ENCODE peak calls at places on chromosome 1, in five cellular contexts. C is transverse colon, R is lower leg skin, F is tibial nerve, T is psoas muscle. D is an unnamed sample.

GRCh38 chr1:213678348-213678747 is 309.4 kb upstream of the PROX1 start:
- DNase-seq in R (no peak), C (no peak), F (no peak), T (no peak), D (no peak)

GRCh38 chr1:150561830-150562367 is 12.7 kb downstream of the ADAMTSL4 start:
- DNase-seq in T (peak), F (peak), C (peak), R (peak), D (peak)

GRCh38 chr1:42146916-42147320 is 6.3 kb upstream of the GUCA2B start:
- DNase-seq in T (peak), F (peak), R (peak), C (peak), D (no peak)

GRCh38 chr1:87243573-87243972 is 85.1 kb upstream of the LMO4 start:
- DNase-seq in C (no peak), R (no peak), F (no peak), T (no peak), D (no peak)

GRCh38 chr1:114455102-114455785 is 55.8 kb downstream of the TRIM33 start:
- DNase-seq in T (no peak), C (no peak), F (no peak), R (no peak), D (no peak)

GRCh38 chr1:20234761-20235540 is 48.6 kb upstream of the PLA2G2C start:
- DNase-seq in F (no peak), R (no peak), C (no peak), T (no peak), D (no peak)

GRCh38 chr1:242208021-242208420 is 209.1 kb upstream of the MAP1LC3C start:
- DNase-seq in F (no peak), R (no peak), C (no peak), T (no peak), D (no peak)

GRCh38 chr1:13619909-13620308 is 36.3 kb downstream of the PDPN start:
- DNase-seq in T (no peak), F (no peak), C (no peak), R (no peak), D (no peak)

GRCh38 chr1:22808846-22809501 is 98.3 kb downstream of the EPHB2 start:
- DNase-seq in F (no peak), C (no peak), R (no peak), T (peak), D (no peak)

GRCh38 chr1:3837200-3837599 is 19.8 kb downstream of the CEP104 start:
- DNase-seq in C (no peak), R (no peak), T (no peak), F (no peak), D (no peak)

GRCh38 chr1:21319447-21320407 is 29.5 kb upstream of the ECE1 start:
- DNase-seq in R (no peak), F (no peak), C (no peak), T (no peak), D (no peak)

DNA sequence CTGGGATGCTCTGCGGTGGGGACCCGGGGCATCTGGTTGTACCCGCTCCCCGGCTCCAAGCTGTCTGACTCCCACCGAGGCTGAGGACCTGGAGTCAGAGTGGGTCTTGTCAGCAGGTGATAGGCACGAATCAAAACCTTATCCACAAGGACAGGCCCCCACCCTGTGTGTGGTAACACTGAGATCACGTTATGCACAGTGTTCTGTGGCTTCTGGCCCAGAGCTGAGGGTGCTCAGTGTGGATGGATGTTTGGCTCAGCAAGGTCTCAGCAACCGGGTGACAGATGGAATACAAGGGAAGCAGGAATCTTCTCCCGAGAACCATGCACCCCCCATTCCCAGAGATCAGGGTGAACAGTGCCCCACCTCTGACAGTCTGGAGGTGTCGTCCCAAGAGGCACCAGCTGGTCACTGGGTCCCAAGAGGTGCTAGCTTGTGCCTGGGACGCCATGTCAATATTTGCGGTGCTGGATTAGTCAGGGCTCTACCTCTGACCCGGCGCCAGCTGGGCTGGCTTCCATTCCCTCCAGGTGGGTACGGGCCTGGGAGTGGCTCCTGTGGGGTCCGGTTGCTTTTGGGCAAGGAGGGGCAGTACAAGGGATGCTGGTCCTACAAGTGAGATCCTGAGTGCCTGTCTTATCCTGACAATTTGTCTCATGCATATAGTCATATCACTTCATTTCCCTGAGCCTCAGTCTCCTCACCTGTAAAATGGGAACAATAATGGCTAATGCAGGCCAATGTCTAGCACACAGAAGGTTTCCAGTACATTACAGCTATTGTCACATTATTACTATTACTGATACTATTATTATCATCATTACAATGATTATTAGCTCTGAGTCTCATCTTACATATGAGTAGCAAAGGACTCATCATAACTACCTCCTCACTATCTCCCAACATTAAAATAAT is 955 bp downstream of the CAPN9 start:
- DNase-seq in C (peak), F (no peak), T (no peak), R (no peak), D (no peak)
- H3K4me3 ChIP-seq in C (no peak), F (no peak), T (no peak), R (no peak), D (no peak)

GRCh38 chr1:98460136-98460535 is 201.4 kb upstream of the SNX7 start:
- DNase-seq in C (no peak), T (no peak), R (no peak), F (no peak), D (no peak)

GRCh38 chr1:98459471-98459870 is 202.1 kb upstream of the SNX7 start:
- DNase-seq in C (no peak), F (no peak), T (no peak), R (no peak), D (no peak)

GRCh38 chr1:98457212-98457611 is 204.3 kb upstream of the SNX7 start:
- DNase-seq in F (no peak), C (peak), T (no peak), R (no peak), D (no peak)

GRCh38 chr1:98458514-98459259 is 202.8 kb upstream of the SNX7 start:
- DNase-seq in C (no peak), F (no peak), R (no peak), T (no peak), D (no peak)

DNA sequence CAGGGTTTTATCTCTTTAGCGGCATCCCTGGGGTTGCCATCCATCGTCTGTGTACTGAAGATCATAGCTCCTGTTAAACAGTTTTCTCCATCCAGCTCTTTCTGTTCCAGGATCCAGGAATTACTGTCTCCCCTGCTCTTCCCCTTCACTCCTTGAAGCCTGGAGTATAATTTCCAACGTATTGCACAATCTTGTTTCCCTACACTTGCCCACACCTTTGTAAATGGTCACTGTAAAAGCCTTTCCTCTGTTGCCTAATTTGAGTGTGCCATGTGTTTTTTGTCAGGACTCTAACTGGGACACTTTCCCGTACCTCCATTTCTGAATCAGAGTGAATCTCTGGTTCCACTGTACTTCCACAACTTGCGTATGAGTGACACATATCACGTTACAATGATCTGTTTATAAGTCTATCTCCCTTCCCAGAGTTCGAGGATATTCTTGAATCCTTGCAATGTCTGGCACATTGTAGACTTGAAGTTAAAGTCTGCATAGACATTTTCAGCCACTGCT is 199.6 kb upstream of the SNX7 start:
- DNase-seq in F (no peak), C (no peak), R (no peak), T (no peak), D (no peak)
- TF ChIP-seq CTCF in F (no peak), C (no peak), R (no peak), T (no peak), D (no peak)

GRCh38 chr1:55421317-55421716 is 206.2 kb upstream of the USP24 start:
- DNase-seq in R (no peak), F (no peak), T (no peak), C (no peak), D (no peak)
- H3K4me3 ChIP-seq in R (no peak), F (no peak), T (no peak), C (no peak), D (no peak)

GRCh38 chr1:204258213-204259115 is 44.7 kb upstream of the GOLT1A start:
- DNase-seq in F (no peak), C (peak), R (no peak), T (peak), D (no peak)
- TF ChIP-seq CTCF in F (peak), C (peak), R (no peak), T (peak), D (peak)

DNA sequence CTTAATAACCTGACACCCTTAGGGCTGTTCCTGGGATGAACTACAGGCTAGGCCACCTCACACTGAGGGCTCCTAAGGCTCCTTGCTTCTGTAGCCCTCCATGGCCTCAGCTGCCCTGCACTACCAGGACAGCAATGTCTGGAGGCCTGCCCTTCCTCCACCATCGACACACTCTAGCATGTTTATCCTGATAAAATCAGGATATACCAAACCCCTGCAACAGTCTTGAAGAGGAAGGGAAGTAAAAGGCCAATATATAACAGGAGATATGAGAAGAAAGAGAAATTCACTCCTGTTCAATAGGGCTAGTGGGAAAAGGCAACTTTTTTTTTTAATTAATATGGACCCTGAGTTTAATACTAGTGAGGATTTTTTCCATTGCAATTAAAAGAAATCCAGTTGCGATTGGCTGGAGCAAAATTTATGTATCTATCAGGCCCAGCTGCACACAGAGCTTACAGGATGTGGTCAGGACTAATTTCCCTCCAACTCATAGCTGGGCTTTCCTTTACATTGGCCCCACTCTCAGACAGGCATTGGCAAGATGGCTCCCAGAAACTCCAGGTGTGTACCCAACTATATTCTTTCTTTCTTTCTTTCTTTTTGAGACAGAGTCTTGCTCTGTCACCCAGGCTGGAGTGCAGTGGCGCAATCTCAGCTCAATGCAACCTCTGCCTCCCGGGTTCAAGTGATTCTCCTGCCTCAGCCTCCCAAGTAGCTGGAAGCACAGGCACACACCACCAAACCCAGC is 13.5 kb upstream of the ATP2B4 start:
- DNase-seq in T (no peak), R (no peak), F (no peak), C (no peak), D (no peak)
- H3K4me3 ChIP-seq in T (no peak), R (no peak), F (no peak), C (no peak), D (no peak)

GRCh38 chr1:223709598-223709997 is 2.7 kb upstream of the CAPN2 start:
- DNase-seq in C (no peak), R (no peak), F (no peak), T (no peak), D (no peak)
- TF ChIP-seq CTCF in C (no peak), R (no peak), F (no peak), T (peak), D (peak)

DNA sequence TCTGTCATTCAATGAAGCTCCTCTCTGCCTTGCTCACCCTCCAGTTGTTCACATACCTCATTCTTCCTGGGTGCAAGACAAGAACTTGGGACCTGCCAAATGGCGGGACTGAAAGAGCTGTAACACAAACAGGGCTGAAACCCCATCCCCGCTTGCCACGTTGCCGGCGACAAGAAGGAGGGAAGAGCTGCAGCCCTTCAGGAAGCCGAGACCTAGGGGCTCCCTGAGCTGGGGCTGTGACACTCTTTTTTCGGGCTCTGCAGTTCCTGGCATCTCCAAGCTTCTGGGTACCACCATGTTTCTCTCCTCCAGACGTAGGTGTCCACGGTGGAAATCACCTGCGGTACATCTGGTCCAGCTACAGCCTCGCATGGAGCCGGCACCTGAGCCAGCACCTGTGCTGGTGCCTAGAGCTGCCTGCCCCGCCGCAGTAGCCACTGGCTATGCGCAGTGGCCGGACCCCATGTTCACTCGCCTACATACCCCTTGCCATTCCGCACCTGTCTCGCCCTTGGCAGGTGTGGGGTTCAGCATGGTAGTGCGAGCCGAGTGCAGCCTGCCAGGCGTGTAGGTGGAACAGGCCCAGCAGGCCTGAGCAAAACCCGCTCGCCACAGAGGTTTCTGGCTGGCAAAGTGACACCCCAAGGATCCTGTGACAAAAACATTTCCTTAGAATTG is 367.0 kb upstream of the NEGR1 start:
- DNase-seq in T (no peak), F (no peak), R (peak), C (no peak), D (no peak)
- H3K4me3 ChIP-seq in T (no peak), F (no peak), R (no peak), C (no peak), D (no peak)

GRCh38 chr1:30857062-30857461 is 51.5 kb downstream of the SDC3 start:
- DNase-seq in T (no peak), C (no peak), R (no peak), F (no peak), D (no peak)

GRCh38 chr1:30857964-30858363 is 50.6 kb downstream of the SDC3 start:
- DNase-seq in F (no peak), R (no peak), T (no peak), C (no peak), D (no peak)

GRCh38 chr1:30853350-30853749 is 55.2 kb downstream of the SDC3 start:
- DNase-seq in R (no peak), F (no peak), T (no peak), C (no peak), D (no peak)

GRCh38 chr1:30855686-30856259 is 52.8 kb downstream of the SDC3 start:
- DNase-seq in R (no peak), T (no peak), C (no peak), F (no peak), D (no peak)

GRCh38 chr1:30856260-30856790 is 52.2 kb downstream of the SDC3 start:
- DNase-seq in T (no peak), F (no peak), C (no peak), R (no peak), D (no peak)
- TF ChIP-seq CTCF in T (no peak), F (no peak), C (peak), R (no peak), D (no peak)

D was measured in AG04449.